ENCODE peak calls at places on chromosomes 6 and 20, in nine cellular contexts. One of them, this sample, is unnamed.

GRCh38 chr6:44072959-44073611 is 54.2 kb downstream of the MRPL14 start:
- DNase-seq in uterus: peak
- DNase-seq in AG04450: no peak
- DNase-seq in lung: peak
- DNase-seq in AG04449: no peak
- DNase-seq in cardiac fibroblast: peak
- DNase-seq in foreskin fibroblast: peak
- DNase-seq in pancreas: peak
- DNase-seq in right atrium auricular region: no peak
- DNase-seq in this sample: no peak

GRCh38 chr6:108556864-108557493 is 3.7 kb upstream of the FOXO3 start:
- DNase-seq in AG04449: no peak
- DNase-seq in uterus: peak
- DNase-seq in cardiac fibroblast: no peak
- DNase-seq in lung: no peak
- DNase-seq in foreskin fibroblast: peak
- DNase-seq in pancreas: no peak
- DNase-seq in right atrium auricular region: no peak
- DNase-seq in AG04450: peak
- DNase-seq in this sample: no peak

GRCh38 chr20:62097881-62098407 is 24.3 kb upstream of the LSM14B start:
- DNase-seq in foreskin fibroblast: no peak
- DNase-seq in pancreas: no peak
- DNase-seq in AG04450: no peak
- DNase-seq in lung: no peak
- DNase-seq in cardiac fibroblast: no peak
- DNase-seq in right atrium auricular region: no peak
- DNase-seq in AG04449: no peak
- DNase-seq in uterus: no peak
- DNase-seq in this sample: no peak

GRCh38 chr6:26594730-26595632 is 1.8 kb upstream of the ABT1 start:
- DNase-seq in pancreas: no peak
- DNase-seq in cardiac fibroblast: peak
- DNase-seq in AG04449: peak
- DNase-seq in right atrium auricular region: no peak
- DNase-seq in lung: no peak
- DNase-seq in foreskin fibroblast: peak
- DNase-seq in uterus: peak
- DNase-seq in AG04450: no peak
- DNase-seq in this sample: peak

GRCh38 chr6:50543666-50544065 is 169.7 kb upstream of the TFAP2D start:
- DNase-seq in foreskin fibroblast: no peak
- DNase-seq in right atrium auricular region: no peak
- DNase-seq in cardiac fibroblast: no peak
- DNase-seq in uterus: no peak
- DNase-seq in pancreas: no peak
- DNase-seq in AG04449: no peak
- DNase-seq in AG04450: no peak
- DNase-seq in lung: no peak
- DNase-seq in this sample: no peak

GRCh38 chr6:20740727-20741126 is 206.5 kb downstream of the CDKAL1 start:
- DNase-seq in cardiac fibroblast: no peak
- DNase-seq in AG04449: no peak
- DNase-seq in right atrium auricular region: no peak
- DNase-seq in pancreas: no peak
- DNase-seq in uterus: no peak
- DNase-seq in lung: no peak
- DNase-seq in AG04450: no peak
- DNase-seq in foreskin fibroblast: no peak
- DNase-seq in this sample: no peak

GRCh38 chr6:100001915-100002388 is 7.9 kb upstream of the MCHR2 start:
- DNase-seq in right atrium auricular region: peak
- DNase-seq in cardiac fibroblast: peak
- DNase-seq in lung: peak
- DNase-seq in foreskin fibroblast: peak
- DNase-seq in AG04449: peak
- DNase-seq in pancreas: peak
- DNase-seq in uterus: peak
- DNase-seq in AG04450: peak
- DNase-seq in this sample: peak

GRCh38 chr6:149723771-149724417 is 6.0 kb upstream of the LATS1 start:
- DNase-seq in pancreas: peak
- DNase-seq in foreskin fibroblast: peak
- DNase-seq in right atrium auricular region: no peak
- DNase-seq in lung: no peak
- DNase-seq in uterus: no peak
- DNase-seq in AG04449: no peak
- DNase-seq in AG04450: peak
- DNase-seq in cardiac fibroblast: peak
- DNase-seq in this sample: no peak

GRCh38 chr20:59242714-59243626 is 57.4 kb upstream of the EDN3 start:
- DNase-seq in foreskin fibroblast: no peak
- DNase-seq in pancreas: no peak
- DNase-seq in uterus: no peak
- DNase-seq in cardiac fibroblast: no peak
- DNase-seq in right atrium auricular region: no peak
- DNase-seq in AG04449: no peak
- DNase-seq in AG04450: no peak
- DNase-seq in lung: no peak
- DNase-seq in this sample: no peak

GRCh38 chr6:160795716-160796115 is 93.7 kb downstream of the PLG start:
- DNase-seq in AG04450: no peak
- DNase-seq in AG04449: no peak
- DNase-seq in lung: no peak
- DNase-seq in cardiac fibroblast: no peak
- DNase-seq in right atrium auricular region: no peak
- DNase-seq in pancreas: no peak
- DNase-seq in foreskin fibroblast: no peak
- DNase-seq in uterus: no peak
- DNase-seq in this sample: no peak

GRCh38 chr20:44467289-44467883 is 8.3 kb upstream of the TTPAL start:
- DNase-seq in lung: peak
- DNase-seq in uterus: peak
- DNase-seq in foreskin fibroblast: peak
- DNase-seq in pancreas: peak
- DNase-seq in AG04450: no peak
- DNase-seq in cardiac fibroblast: peak
- DNase-seq in right atrium auricular region: no peak
- DNase-seq in AG04449: no peak
- DNase-seq in this sample: no peak

GRCh38 chr6:40588070-40588384 is 863 bp upstream of the LRFN2 start:
- DNase-seq in right atrium auricular region: no peak
- DNase-seq in uterus: no peak
- DNase-seq in cardiac fibroblast: no peak
- DNase-seq in AG04450: no peak
- DNase-seq in pancreas: no peak
- DNase-seq in AG04449: no peak
- DNase-seq in lung: no peak
- DNase-seq in foreskin fibroblast: no peak
- DNase-seq in this sample: no peak

GRCh38 chr20:64111841-64112641 is 4.7 kb upstream of the NPBWR2 start:
- DNase-seq in foreskin fibroblast: no peak
- DNase-seq in right atrium auricular region: peak
- DNase-seq in lung: no peak
- DNase-seq in pancreas: no peak
- DNase-seq in AG04450: no peak
- DNase-seq in uterus: no peak
- DNase-seq in AG04449: no peak
- DNase-seq in cardiac fibroblast: no peak
- DNase-seq in this sample: no peak

GRCh38 chr6:167932468-167933276 is 64.8 kb upstream of the KIF25 start:
- DNase-seq in cardiac fibroblast: no peak
- DNase-seq in pancreas: peak
- DNase-seq in uterus: no peak
- DNase-seq in lung: no peak
- DNase-seq in AG04449: no peak
- DNase-seq in AG04450: no peak
- DNase-seq in foreskin fibroblast: no peak
- DNase-seq in right atrium auricular region: no peak
- DNase-seq in this sample: no peak

GRCh38 chr6:140050232-140050995 is 676.0 kb upstream of the CITED2 start:
- DNase-seq in AG04449: no peak
- DNase-seq in foreskin fibroblast: no peak
- DNase-seq in lung: no peak
- DNase-seq in pancreas: no peak
- DNase-seq in cardiac fibroblast: peak
- DNase-seq in right atrium auricular region: no peak
- DNase-seq in AG04450: no peak
- DNase-seq in uterus: no peak
- DNase-seq in this sample: no peak

GRCh38 chr20:5353624-5354496 is 37.1 kb upstream of the PROKR2 start:
- DNase-seq in right atrium auricular region: no peak
- DNase-seq in lung: no peak
- DNase-seq in foreskin fibroblast: peak
- DNase-seq in AG04450: no peak
- DNase-seq in pancreas: no peak
- DNase-seq in uterus: no peak
- DNase-seq in cardiac fibroblast: peak
- DNase-seq in AG04449: peak
- DNase-seq in this sample: peak

GRCh38 chr20:826695-827323 is 6.7 kb upstream of the FAM110A start:
- DNase-seq in AG04449: no peak
- DNase-seq in right atrium auricular region: no peak
- DNase-seq in cardiac fibroblast: no peak
- DNase-seq in pancreas: no peak
- DNase-seq in lung: no peak
- DNase-seq in AG04450: no peak
- DNase-seq in uterus: no peak
- DNase-seq in foreskin fibroblast: no peak
- DNase-seq in this sample: no peak

DNA sequence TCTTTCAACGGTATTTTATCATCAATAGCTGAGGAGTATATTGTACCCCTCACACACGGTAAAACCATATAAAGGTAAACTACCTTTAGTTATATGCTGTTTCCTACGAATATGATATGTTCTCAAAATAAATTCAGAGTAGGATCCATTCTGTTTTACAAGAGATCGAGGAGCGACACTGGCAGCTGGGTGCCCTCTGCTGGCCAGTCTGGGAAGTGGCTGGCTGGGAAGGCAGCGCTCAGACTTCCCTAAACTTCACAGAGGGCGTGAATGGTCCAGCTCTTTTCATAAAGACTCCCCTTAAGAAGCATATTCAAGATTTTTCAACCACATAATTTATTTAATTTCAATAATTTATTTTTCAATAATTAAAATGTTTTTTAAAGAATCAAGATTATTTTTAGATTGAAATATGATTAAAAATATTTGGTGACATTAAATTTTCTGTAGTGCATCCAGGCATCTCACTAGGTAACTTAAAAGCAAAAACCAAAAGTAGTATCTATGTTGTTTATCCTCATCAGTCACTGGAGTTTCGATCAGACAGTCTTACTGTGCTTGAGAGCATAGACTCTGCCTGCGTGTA is 187.5 kb upstream of the PDE10A start:
- DNase-seq in pancreas: peak
- DNase-seq in cardiac fibroblast: peak
- DNase-seq in foreskin fibroblast: peak
- DNase-seq in AG04450: peak
- DNase-seq in right atrium auricular region: peak
- DNase-seq in uterus: peak
- DNase-seq in AG04449: no peak
- DNase-seq in lung: peak
- DNase-seq in this sample: no peak
- TF ChIP-seq CTCF in pancreas: peak
- TF ChIP-seq CTCF in cardiac fibroblast: peak
- TF ChIP-seq CTCF in foreskin fibroblast: peak
- TF ChIP-seq CTCF in AG04450: peak
- TF ChIP-seq CTCF in right atrium auricular region: peak
- TF ChIP-seq CTCF in uterus: peak
- TF ChIP-seq CTCF in AG04449: peak
- TF ChIP-seq CTCF in lung: peak
- TF ChIP-seq CTCF in this sample: peak

DNA sequence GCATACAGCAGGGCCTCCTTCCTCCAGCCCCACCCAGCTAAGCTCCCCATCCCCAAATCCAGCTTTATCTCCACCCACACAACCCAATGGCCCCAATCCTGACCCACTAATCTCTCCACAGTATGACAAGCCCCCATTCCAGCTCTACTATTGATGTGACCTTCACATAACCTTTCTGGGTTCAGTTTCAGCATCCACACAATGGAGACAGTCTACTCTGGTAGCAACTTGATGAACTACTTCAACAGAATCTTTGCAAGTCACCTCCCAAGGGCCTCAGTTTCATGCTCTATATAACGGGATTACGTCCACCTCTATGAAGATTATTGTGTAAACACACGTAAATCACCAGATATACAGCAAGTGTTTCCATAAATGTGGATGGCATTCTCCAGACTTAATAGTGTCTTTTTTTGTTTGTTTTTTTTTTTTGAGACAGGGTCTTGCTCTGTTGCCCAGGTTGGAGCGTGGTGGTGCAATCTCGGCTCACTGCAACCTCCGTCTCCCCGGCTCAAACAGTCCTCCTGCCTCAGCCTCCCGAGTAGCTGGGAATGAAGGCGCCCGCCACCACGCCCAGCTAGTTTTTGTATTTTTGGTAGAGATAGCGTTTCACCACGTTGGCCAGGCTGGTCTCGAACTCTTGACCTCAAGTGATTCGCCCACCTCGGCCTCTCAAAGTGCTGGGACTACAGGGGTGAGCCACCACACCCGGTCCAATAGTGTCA is 1.4 kb downstream of the AHCY start:
- DNase-seq in cardiac fibroblast: no peak
- DNase-seq in lung: no peak
- DNase-seq in AG04450: no peak
- DNase-seq in foreskin fibroblast: no peak
- DNase-seq in AG04449: no peak
- DNase-seq in pancreas: no peak
- DNase-seq in right atrium auricular region: no peak
- DNase-seq in uterus: no peak
- DNase-seq in this sample: no peak
- H3K4me3 ChIP-seq in cardiac fibroblast: peak
- H3K4me3 ChIP-seq in lung: peak
- H3K4me3 ChIP-seq in AG04450: peak
- H3K4me3 ChIP-seq in foreskin fibroblast: peak
- H3K4me3 ChIP-seq in AG04449: peak
- H3K4me3 ChIP-seq in pancreas: no peak
- H3K4me3 ChIP-seq in right atrium auricular region: peak
- H3K4me3 ChIP-seq in uterus: no peak
- H3K4me3 ChIP-seq in this sample: peak

DNA sequence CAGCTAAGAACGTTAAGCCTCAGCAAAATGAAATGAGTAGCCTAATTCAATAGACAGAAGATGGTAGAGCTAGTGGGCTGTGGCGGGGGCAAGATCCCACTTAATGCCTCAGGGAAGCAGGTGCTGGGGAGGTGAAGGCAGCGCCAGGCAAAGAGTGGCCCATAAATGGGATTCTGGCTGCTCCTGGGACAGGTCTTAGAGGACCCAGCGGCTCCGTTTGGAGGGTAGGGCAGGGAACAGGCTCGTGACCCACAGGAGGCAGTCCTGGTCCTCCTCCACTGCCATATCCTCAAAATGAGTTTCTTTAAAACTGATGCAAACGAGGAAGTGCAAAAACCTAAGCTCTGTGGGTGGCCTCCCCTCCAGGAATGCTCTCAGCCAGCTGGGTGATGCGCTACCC is 32.7 kb downstream of the SAYSD1 start:
- DNase-seq in cardiac fibroblast: no peak
- DNase-seq in pancreas: no peak
- DNase-seq in uterus: no peak
- DNase-seq in foreskin fibroblast: no peak
- DNase-seq in lung: no peak
- DNase-seq in AG04450: no peak
- DNase-seq in right atrium auricular region: no peak
- DNase-seq in AG04449: no peak
- DNase-seq in this sample: no peak
- TF ChIP-seq CTCF in cardiac fibroblast: no peak
- TF ChIP-seq CTCF in pancreas: no peak
- TF ChIP-seq CTCF in uterus: no peak
- TF ChIP-seq CTCF in foreskin fibroblast: no peak
- TF ChIP-seq CTCF in lung: no peak
- TF ChIP-seq CTCF in AG04450: no peak
- TF ChIP-seq CTCF in right atrium auricular region: no peak
- TF ChIP-seq CTCF in AG04449: no peak
- TF ChIP-seq CTCF in this sample: no peak

GRCh38 chr6:129660346-129660676 is 49.7 kb downstream of the ARHGAP18 start:
- DNase-seq in pancreas: no peak
- DNase-seq in cardiac fibroblast: no peak
- DNase-seq in uterus: no peak
- DNase-seq in AG04450: no peak
- DNase-seq in AG04449: no peak
- DNase-seq in right atrium auricular region: no peak
- DNase-seq in foreskin fibroblast: no peak
- DNase-seq in lung: no peak
- DNase-seq in this sample: no peak
- H3K4me3 ChIP-seq in pancreas: no peak
- H3K4me3 ChIP-seq in cardiac fibroblast: peak
- H3K4me3 ChIP-seq in uterus: no peak
- H3K4me3 ChIP-seq in AG04450: no peak
- H3K4me3 ChIP-seq in AG04449: no peak
- H3K4me3 ChIP-seq in right atrium auricular region: peak
- H3K4me3 ChIP-seq in foreskin fibroblast: peak
- H3K4me3 ChIP-seq in lung: no peak
- H3K4me3 ChIP-seq in this sample: no peak